ENCODE peak calls at places on chromosomes 7 and 10, in four cellular contexts. Z is body of pancreas; T is effector CD4-positive, alpha-beta T cell; P is neuronal stem cell. A is an unnamed sample.

GRCh38 chr7:47356261-47356660 is 225.7 kb downstream of the TNS3 start:
- DNase-seq in Z (peak; percentile 5), T (no peak), P (no peak), A (no peak)

GRCh38 chr10:45000138-45000763 is 472 bp upstream of the ZNF22 start:
- DNase-seq in Z (no peak), T (no peak), P (no peak), A (no peak)

GRCh38 chr7:135001390-135002165 is 15.3 kb downstream of the AGBL3 start:
- DNase-seq in Z (no peak), T (no peak), P (no peak), A (peak; percentile 66)

GRCh38 chr10:20771053-20771452 is 126.1 kb downstream of the NEBL start:
- DNase-seq in Z (no peak), T (no peak), P (no peak), A (no peak)

GRCh38 chr7:6166443-6166871 is 106.0 kb downstream of the CYTH3 start:
- DNase-seq in Z (no peak), T (no peak), P (no peak), A (no peak)

GRCh38 chr7:100441641-100442535 is 5.6 kb upstream of the PPP1R35 start:
- DNase-seq in Z (no peak), T (no peak), P (no peak), A (no peak)

GRCh38 chr10:74391786-74392185 is 240.8 kb downstream of the ADK start:
- DNase-seq in Z (no peak), T (no peak), P (no peak), A (no peak)

GRCh38 chr10:68594405-68594804 is 34.3 kb downstream of the TET1 start:
- DNase-seq in Z (no peak), T (no peak), P (no peak), A (peak; percentile 78)

GRCh38 chr10:62277946-62278345 is 9.3 kb upstream of the RTKN2 start:
- DNase-seq in Z (no peak), T (no peak), P (no peak), A (no peak)

GRCh38 chr10:12784646-12785045 is 216.9 kb downstream of the CCDC3 start:
- DNase-seq in Z (no peak), T (no peak), P (no peak), A (no peak)

GRCh38 chr7:32191296-32191695 is 121.1 kb upstream of the PDE1C start:
- DNase-seq in Z (no peak), T (no peak), P (no peak), A (no peak)

GRCh38 chr10:25522946-25523608 is 348.3 kb downstream of the GPR158 start:
- DNase-seq in Z (no peak), T (no peak), P (peak; percentile 27), A (peak; percentile 17)

GRCh38 chr7:17109017-17109416 is 189.4 kb upstream of the AHR start:
- DNase-seq in Z (no peak), T (no peak), P (no peak), A (peak; percentile 53)

GRCh38 chr10:29068302-29068701 is 220.6 kb upstream of the LYZL1 start:
- DNase-seq in Z (no peak), T (no peak), P (peak; percentile 20), A (no peak)

GRCh38 chr10:60420991-60421894 is 31.6 kb upstream of the ANK3 start:
- DNase-seq in Z (no peak), T (no peak), P (no peak), A (no peak)

GRCh38 chr10:99560277-99561126 is 27.8 kb downstream of the NKX2-3 start:
- DNase-seq in Z (peak; percentile 47), T (peak; percentile 23), P (peak; percentile 75), A (peak; percentile 90)

GRCh38 chr7:19958309-19958896 is 185.0 kb upstream of the TMEM196 start:
- DNase-seq in Z (no peak), T (no peak), P (no peak), A (no peak)

GRCh38 chr10:78433063-78433717 is 399.5 kb downstream of the RPS24 start:
- DNase-seq in Z (no peak), T (no peak), P (no peak), A (no peak)

GRCh38 chr7:137903382-137904169 is 56.8 kb upstream of the DGKI start:
- DNase-seq in Z (peak; percentile 59), T (peak; percentile 50), P (peak; percentile 71), A (peak; percentile 81)

GRCh38 chr7:73907554-73908122 is 46.7 kb downstream of the TMEM270 start:
- DNase-seq in Z (no peak), T (no peak), P (no peak), A (no peak)

GRCh38 chr7:6565655-6566054 is 11.6 kb upstream of the ZDHHC4 start:
- DNase-seq in Z (no peak), T (no peak), P (no peak), A (no peak)

GRCh38 chr10:4662576-4663161 is 163.3 kb upstream of the AKR1E2 start:
- DNase-seq in Z (no peak), T (no peak), P (no peak), A (no peak)

GRCh38 chr10:48951707-48952106 is 12.1 kb upstream of the LRRC18 start:
- DNase-seq in Z (no peak), T (no peak), P (no peak), A (no peak)

GRCh38 chr7:45215611-45216062 is 58.0 kb downstream of the RAMP3 start:
- DNase-seq in Z (no peak), T (no peak), P (no peak), A (no peak)

GRCh38 chr10:89217057-89217990 is 10.2 kb upstream of the CH25H start:
- DNase-seq in Z (peak; percentile 63), T (peak; percentile 61), P (peak; percentile 60), A (peak; percentile 76)

GRCh38 chr7:26083113-26083512 is 68.9 kb upstream of the NFE2L3 start:
- DNase-seq in Z (no peak), T (no peak), P (no peak), A (peak; percentile 33)

GRCh38 chr10:115094605-115095004 is 1.4 kb downstream of the ATRNL1 start:
- DNase-seq in Z (no peak), T (no peak), P (no peak), A (no peak)

GRCh38 chr7:77450613-77451012 is 34.5 kb upstream of the GSAP start:
- DNase-seq in Z (no peak), T (no peak), P (no peak), A (no peak)